ENCODE peak calls at places on chromosomes 5 and 9, in nine cellular contexts. E, C, V, J, S, T, U, X and L are unnamed samples.

GRCh38 chr5:150309101-150309897 is 6.6 kb upstream of the ARSI start:
- DNase-seq in X (no peak), C (peak; percentile 38), S (no peak), E (no peak), T (peak; percentile 74), V (no peak), U (no peak), J (no peak), L (no peak)

GRCh38 chr9:89939893-89940292 is 335.1 kb downstream of the GADD45G start:
- DNase-seq in E (no peak), U (no peak), T (no peak), S (no peak), J (no peak), X (no peak), C (no peak), V (no peak), L (no peak)

GRCh38 chr5:180331647-180331950 is 21.5 kb downstream of the GFPT2 start:
- DNase-seq in U (no peak), X (no peak), E (no peak), J (no peak), T (no peak), S (no peak), V (no peak), C (peak; percentile 68), L (no peak)

GRCh38 chr5:81428866-81429265 is 34.9 kb upstream of the ACOT12 start:
- DNase-seq in X (peak; percentile 45), T (no peak), J (no peak), U (no peak), C (no peak), V (no peak), E (no peak), S (no peak), L (peak; percentile 35)

GRCh38 chr9:112166176-112167140 is 8.6 kb downstream of the SUSD1 start:
- DNase-seq in C (peak; percentile 52), T (no peak), S (no peak), J (no peak), E (peak; percentile 62), U (no peak), V (no peak), X (peak; percentile 54), L (peak; percentile 34)

GRCh38 chr9:35790025-35790384 is 1.4 kb upstream of the NPR2 start:
- DNase-seq in C (no peak), X (no peak), U (no peak), E (no peak), S (no peak), T (no peak), V (no peak), J (no peak), L (no peak)

GRCh38 chr9:111966851-111967250 is 70.2 kb downstream of the UGCG start:
- DNase-seq in E (no peak), J (no peak), X (no peak), C (no peak), U (no peak), S (no peak), V (no peak), T (no peak), L (no peak)

GRCh38 chr9:121612511-121612998 is 38.9 kb upstream of the DAB2IP start:
- DNase-seq in V (no peak), E (no peak), J (no peak), S (no peak), U (no peak), C (no peak), X (no peak), T (no peak), L (no peak)

GRCh38 chr5:156675402-156675801 is 174.7 kb upstream of the PPP1R2B start:
- DNase-seq in X (peak; percentile 3), T (no peak), J (no peak), U (no peak), S (no peak), C (no peak), V (no peak), E (no peak), L (no peak)

GRCh38 chr5:134552301-134552700 is 26.8 kb downstream of the JADE2 start:
- DNase-seq in V (peak; percentile 80), J (no peak), E (peak; percentile 97), S (no peak), C (no peak), X (peak; percentile 99), U (no peak), T (no peak), L (peak; percentile 100)

GRCh38 chr5:122151640-122152039 is 22.3 kb downstream of the ZNF474 start:
- DNase-seq in C (no peak), E (no peak), V (no peak), T (no peak), X (peak; percentile 98), U (no peak), J (no peak), S (no peak), L (peak; percentile 73)

GRCh38 chr5:174520420-174521396 is 203.7 kb upstream of the MSX2 start:
- DNase-seq in X (peak; percentile 42), U (no peak), S (peak; percentile 93), T (peak; percentile 49), V (no peak), E (peak; percentile 47), C (peak; percentile 62), J (no peak), L (peak; percentile 4)

GRCh38 chr5:13581132-13581531 is 363.4 kb downstream of the DNAH5 start:
- DNase-seq in V (no peak), U (no peak), S (no peak), T (no peak), J (no peak), C (no peak), X (no peak), E (no peak), L (no peak)

GRCh38 chr5:14743601-14744295 is 79.2 kb downstream of the OTULIN start:
- DNase-seq in C (no peak), E (no peak), V (no peak), S (no peak), U (no peak), T (no peak), X (peak; percentile 63), J (no peak), L (peak; percentile 78)

GRCh38 chr9:137774775-137775386 is 102.7 kb upstream of the CACNA1B start:
- DNase-seq in X (no peak), E (no peak), J (no peak), V (no peak), U (peak; percentile 65), T (no peak), S (no peak), C (no peak), L (no peak)

GRCh38 chr9:137777761-137778160 is 99.8 kb upstream of the CACNA1B start:
- DNase-seq in X (no peak), U (no peak), S (no peak), V (no peak), C (no peak), T (no peak), J (no peak), E (no peak), L (no peak)

GRCh38 chr9:137776306-137776995 is 101.1 kb upstream of the CACNA1B start:
- DNase-seq in S (no peak), J (no peak), U (no peak), E (no peak), V (no peak), X (no peak), C (no peak), T (no peak), L (no peak)

GRCh38 chr9:137771580-137771979 is 106.0 kb upstream of the CACNA1B start:
- DNase-seq in V (no peak), U (no peak), X (no peak), S (no peak), E (no peak), J (no peak), T (no peak), C (no peak), L (no peak)

GRCh38 chr9:137772281-137772873 is 105.2 kb upstream of the CACNA1B start:
- DNase-seq in X (no peak), T (no peak), C (peak; percentile 64), S (no peak), E (no peak), J (no peak), U (peak; percentile 42), V (no peak), L (no peak)
- TF ChIP-seq CTCF in X (no peak), T (peak; percentile 38), C (peak; percentile 74), S (peak; percentile 56), E (no peak), J (no peak), U (no peak), V (no peak), L (peak; percentile 8)

GRCh38 chr9:91151014-91151740 is 210.5 kb downstream of the AUH start:
- DNase-seq in V (no peak), S (no peak), X (peak; percentile 96), J (no peak), E (no peak), C (no peak), U (no peak), T (no peak), L (peak; percentile 30)
- H3K4me3 ChIP-seq in V (no peak overlapping the region), S (no peak overlapping the region), X (no peak overlapping the region), J (no peak overlapping the region), E (no peak overlapping the region), C (no peak overlapping the region), U (no peak overlapping the region), T (no peak overlapping the region), L (no peak overlapping the region)

GRCh38 chr5:157744055-157745011 is 821 bp downstream of the LSM11 start:
- DNase-seq in E (no peak), X (no peak), J (no peak), S (no peak), V (peak; percentile 13), C (peak; percentile 42), T (peak; percentile 33), U (peak; percentile 90), L (no peak)

GRCh38 chr5:157739388-157740045 is 4.0 kb upstream of the LSM11 start:
- DNase-seq in X (no peak), E (no peak), T (no peak), J (no peak), U (no peak), C (no peak), S (no peak), V (no peak), L (no peak)

GRCh38 chr5:157735991-157736390 is 4.8 kb downstream of the THG1L start:
- DNase-seq in V (no peak), E (no peak), S (no peak), T (no peak), J (no peak), X (no peak), U (no peak), C (no peak), L (no peak)

GRCh38 chr5:157743163-157744054 is at the start of gene LSM11:
- DNase-seq in E (peak; percentile 89), X (peak; percentile 35), V (peak; percentile 85), J (peak; percentile 87), C (peak; percentile 92), T (peak; percentile 90), S (peak; percentile 66), U (peak; percentile 99), L (peak; percentile 72)

DNA sequence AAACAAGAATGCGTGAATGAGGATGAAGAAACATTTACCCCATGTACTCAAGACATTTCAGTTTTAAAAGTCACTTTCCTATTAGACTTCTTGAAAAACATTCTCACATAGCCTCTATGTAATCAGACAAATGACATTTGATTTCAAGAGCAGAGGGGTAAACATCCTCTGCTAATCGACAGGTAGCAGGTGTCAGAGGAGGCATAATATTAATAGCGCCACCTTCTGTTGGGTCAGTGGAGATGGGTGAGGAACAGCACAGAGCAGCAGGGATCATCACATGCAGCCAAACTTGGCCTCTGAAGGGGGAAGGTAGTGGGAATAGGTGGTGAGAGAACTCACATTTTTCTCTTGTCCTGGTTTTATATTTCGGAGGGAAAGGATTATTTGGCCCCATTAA is 3.3 kb upstream of the LSM11 start:
- DNase-seq in U (no peak), S (peak; percentile 19), J (no peak), V (no peak), X (no peak), T (peak; percentile 14), E (no peak), C (peak; percentile 79), L (no peak)
- TF ChIP-seq CTCF in U (peak; percentile 46), S (peak; percentile 82), J (peak; percentile 31), V (peak; percentile 51), X (peak; percentile 46), T (peak; percentile 59), E (peak; percentile 45), C (peak; percentile 86), L (peak; percentile 33)

GRCh38 chr5:65802080-65802479 is 80.1 kb downstream of the NLN start:
- DNase-seq in E (no peak), V (no peak), S (no peak), C (no peak), J (no peak), X (no peak), U (no peak), T (no peak), L (no peak)
- H3K4me3 ChIP-seq in E (no peak overlapping the region), V (no peak overlapping the region), S (no peak overlapping the region), C (no peak overlapping the region), J (no peak overlapping the region), X (no peak overlapping the region), U (no peak overlapping the region), T (no peak overlapping the region), L (no peak overlapping the region)